ENCODE peak calls at places on chromosomes 5 and 9, in ten cellular contexts. G is breast epithelium; W is GM23248; N is effector memory CD4-positive, alpha-beta T cell; A is uterus; V is ovary; P is Peyer's patch; Y is right cardiac atrium; F is lower lobe of right lung; C is aorta. X is an unnamed sample. For H3K4me1, the result is how much of the 10 kb centered on the place peaks cover.

GRCh38 chr5:94021246-94021645 is 279.8 kb upstream of the POU5F2 start:
- DNase-seq in G (no peak), W (peak), N (no peak), A (no peak), V (no peak), P (no peak), Y (no peak), F (no peak), C (no peak), X (no peak)

GRCh38 chr5:44911501-44911900 is 102.8 kb downstream of the MRPS30 start:
- DNase-seq in G (no peak), W (no peak), N (no peak), A (no peak), V (no peak), P (no peak), Y (no peak), F (no peak), C (no peak), X (no peak)

GRCh38 chr9:121582641-121583040 is 68.8 kb upstream of the DAB2IP start:
- DNase-seq in G (no peak), W (no peak), N (no peak), A (no peak), V (no peak), P (no peak), Y (no peak), F (no peak), C (no peak), X (no peak)

GRCh38 chr9:106111039-106111740 is 416.8 kb downstream of the TMEM38B start:
- DNase-seq in G (no peak), W (no peak), N (no peak), A (no peak), V (no peak), P (no peak), Y (no peak), F (no peak), C (no peak), X (no peak)

GRCh38 chr5:88687253-88687955 is 195.6 kb downstream of the MEF2C start:
- DNase-seq in G (no peak), W (no peak), N (no peak), A (no peak), V (no peak), P (no peak), Y (no peak), F (no peak), C (no peak), X (no peak)

GRCh38 chr5:26889810-26890209 is 148.6 kb downstream of the CDH9 start:
- DNase-seq in G (no peak), W (no peak), N (no peak), A (no peak), V (no peak), P (no peak), Y (no peak), F (no peak), C (no peak), X (no peak)

GRCh38 chr5:139848508-139849100 is 53.0 kb downstream of the PSD2 start:
- DNase-seq in G (no peak), W (no peak), N (no peak), A (peak), V (peak), P (peak), Y (peak), F (no peak), C (peak), X (peak)

GRCh38 chr9:83299556-83299955 is 236.6 kb upstream of the RASEF start:
- DNase-seq in G (no peak), W (peak), N (no peak), A (no peak), V (no peak), P (no peak), Y (no peak), F (no peak), C (no peak), X (peak)

GRCh38 chr9:34717996-34718614 is 8.2 kb upstream of the CCL21 start:
- DNase-seq in G (no peak), W (no peak), N (no peak), A (no peak), V (no peak), P (no peak), Y (no peak), F (no peak), C (no peak), X (no peak)

GRCh38 chr5:2140501-2140900 is 257.8 kb upstream of the IRX4 start:
- DNase-seq in G (no peak), W (no peak), N (no peak), A (no peak), V (no peak), P (no peak), Y (no peak), F (no peak), C (no peak), X (no peak)

GRCh38 chr9:8764041-8764440 is 964.5 kb upstream of the DMAC1 start:
- DNase-seq in G (no peak), W (no peak), N (no peak), A (no peak), V (no peak), P (no peak), Y (no peak), F (no peak), C (no peak), X (no peak)

GRCh38 chr9:110526426-110526825 is 53.1 kb downstream of the SVEP1 start:
- DNase-seq in G (no peak), W (peak), N (no peak), A (no peak), V (no peak), P (no peak), Y (no peak), F (no peak), C (no peak), X (no peak)

GRCh38 chr5:173819521-173819920 is 68.6 kb upstream of the CPEB4 start:
- DNase-seq in G (no peak), W (no peak), N (no peak), A (no peak), V (no peak), P (no peak), Y (no peak), F (no peak), C (no peak), X (no peak)

GRCh38 chr9:133709716-133710571 is 28.2 kb downstream of the SARDH start:
- DNase-seq in G (no peak), W (no peak), N (no peak), A (no peak), V (peak), P (no peak), Y (peak), F (no peak), C (peak), X (no peak)

GRCh38 chr5:1127991-1128785 is 16.3 kb upstream of the SLC12A7 start:
- DNase-seq in G (peak), W (peak), N (no peak), A (no peak), V (no peak), P (no peak), Y (peak), F (no peak), C (no peak), X (no peak)

GRCh38 chr5:160923431-160923830 is 71.4 kb upstream of the ATP10B start:
- DNase-seq in G (no peak), W (no peak), N (no peak), A (no peak), V (no peak), P (no peak), Y (no peak), F (no peak), C (no peak), X (no peak)

GRCh38 chr9:121650220-121651013 is 1.0 kb upstream of the DAB2IP start:
- DNase-seq in G (no peak), W (peak), N (no peak), A (peak), V (peak), P (peak), Y (peak), F (no peak), C (peak), X (peak)

GRCh38 chr5:81819556-81820314 is 68.8 kb upstream of the SSBP2 start:
- DNase-seq in G (no peak), W (peak), N (no peak), A (no peak), V (no peak), P (no peak), Y (no peak), F (no peak), C (no peak), X (no peak)

GRCh38 chr5:143446535-143447226 is 43.2 kb upstream of the NR3C1 start:
- DNase-seq in G (no peak), W (no peak), N (no peak), A (no peak), V (no peak), P (no peak), Y (no peak), F (no peak), C (no peak), X (no peak)

GRCh38 chr9:88537743-88538055 is 2.7 kb downstream of the NXNL2 start:
- DNase-seq in G (peak), W (peak), N (no peak), A (peak), V (peak), P (no peak), Y (peak), F (no peak), C (peak), X (no peak)

GRCh38 chr5:147892696-147893296 is 13.5 kb downstream of the C5orf46 start:
- DNase-seq in G (peak), W (no peak), N (no peak), A (no peak), V (no peak), P (no peak), Y (no peak), F (no peak), C (peak), X (no peak)

GRCh38 chr9:97954550-97954989 is 16.6 kb upstream of the HEMGN start:
- DNase-seq in G (no peak), W (peak), N (peak), A (no peak), V (no peak), P (no peak), Y (no peak), F (no peak), C (no peak), X (no peak)

GRCh38 chr5:139657363-139658321 is 9.5 kb downstream of the CXXC5 start:
- DNase-seq in G (no peak), W (peak), N (no peak), A (no peak), V (no peak), P (no peak), Y (peak), F (no peak), C (no peak), X (no peak)

GRCh38 chr9:124251605-124252366 is 6.0 kb upstream of the NEK6 start:
- DNase-seq in G (no peak), W (no peak), N (no peak), A (no peak), V (no peak), P (peak), Y (no peak), F (peak), C (no peak), X (no peak)

GRCh38 chr9:110125763-110126351 is 82.1 kb downstream of the C9orf152 start:
- DNase-seq in G (no peak), W (peak), N (no peak), A (no peak), V (no peak), P (no peak), Y (no peak), F (no peak), C (no peak), X (no peak)

GRCh38 chr5:134545070-134545868 is 19.8 kb downstream of the JADE2 start:
- DNase-seq in G (no peak), W (no peak), N (no peak), A (peak), V (peak), P (no peak), Y (peak), F (no peak), C (peak), X (no peak)

GRCh38 chr5:98085593-98085992 is 687.9 kb upstream of the RGMB start:
- DNase-seq in G (no peak), W (no peak), N (no peak), A (no peak), V (no peak), P (no peak), Y (no peak), F (no peak), C (no peak), X (no peak)

GRCh38 chr9:93460689-93461413 is 7.5 kb upstream of the FAM120AOS start:
- DNase-seq in G (no peak), W (no peak), N (no peak), A (no peak), V (no peak), P (no peak), Y (no peak), F (no peak), C (no peak), X (no peak)
- H3K4me1 ChIP-seq in G (under half), W (under half), N (under half), A (under half), V (under half), P (under half), Y (under half), F (half or more), C (under half), X (half or more)

GRCh38 chr5:176415240-176416122 is 858 bp downstream of the CLTB start:
- DNase-seq in G (peak), W (peak), N (no peak), A (peak), V (peak), P (peak), Y (peak), F (peak), C (peak), X (no peak)
- H3K4me1 ChIP-seq in G (under half), W (under half), N (under half), A (under half), V (under half), P (under half), Y (under half), F (half or more), C (under half), X (half or more)

DNA sequence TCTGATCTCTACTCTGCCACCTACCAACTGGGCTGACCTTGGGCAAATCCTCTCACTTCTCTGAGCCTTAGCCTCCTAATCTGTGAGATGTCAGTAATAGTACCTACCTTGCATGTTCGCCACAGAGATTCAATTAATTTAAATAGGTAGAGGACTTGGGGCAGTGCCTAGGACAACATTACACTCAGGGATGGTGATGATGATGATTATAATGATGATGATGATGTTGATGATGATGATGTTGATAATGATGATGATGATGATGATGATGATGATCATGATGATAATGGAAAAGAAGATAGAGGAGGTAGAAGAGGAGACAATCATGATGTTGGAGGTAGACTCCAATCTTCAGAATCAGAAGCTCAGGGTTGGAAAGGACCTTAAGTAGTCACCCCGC is 40.7 kb upstream of the SMIM23 start:
- DNase-seq in G (no peak), W (no peak), N (no peak), A (no peak), V (no peak), P (no peak), Y (no peak), F (no peak), C (no peak), X (no peak)
- H3K4me1 ChIP-seq in G (under half), W (under half), N (under half), A (under half), V (under half), P (under half), Y (under half), F (under half), C (under half), X (under half)

DNA sequence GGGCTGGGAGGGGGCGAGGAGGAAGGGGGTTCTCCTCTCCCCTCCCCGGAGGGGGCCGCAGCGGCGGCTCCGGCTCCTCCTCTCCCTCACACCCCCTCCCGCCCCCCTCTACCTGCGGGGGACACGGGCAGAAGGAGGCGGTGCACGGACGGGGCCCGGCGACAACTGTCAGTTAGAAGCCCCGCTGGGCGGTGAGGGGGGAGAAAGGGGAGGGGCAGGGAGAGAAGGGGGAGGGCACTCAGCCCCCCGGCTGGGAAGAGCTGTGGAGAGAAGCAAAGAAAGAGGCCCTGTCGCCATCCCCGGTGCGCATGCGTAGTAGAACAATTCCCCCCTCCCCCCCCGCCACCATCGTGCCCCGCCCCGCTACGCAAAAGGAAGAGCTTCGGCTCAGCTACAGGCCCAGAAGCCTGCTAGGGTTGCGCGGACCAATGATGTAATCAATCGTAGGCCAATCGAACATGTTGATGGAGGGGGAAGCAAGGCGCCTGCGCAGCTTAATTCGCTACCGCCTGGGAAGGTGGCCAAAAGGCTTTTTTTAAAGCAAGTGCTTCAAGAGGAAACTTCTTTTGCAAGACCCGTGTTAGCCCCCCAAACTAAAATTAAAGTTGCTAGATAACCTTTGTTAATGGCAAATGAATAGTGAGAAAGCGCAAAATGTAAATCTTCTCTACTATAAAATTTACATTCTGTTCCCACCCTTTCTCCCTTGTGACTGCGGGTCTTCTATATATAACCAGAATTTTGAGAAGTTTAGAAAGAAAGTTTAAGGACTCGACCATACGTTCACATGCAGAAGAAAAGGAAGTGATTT is 7.0 kb downstream of the RANBP6 start:
- DNase-seq in G (peak), W (peak), N (peak), A (peak), V (peak), P (peak), Y (peak), F (peak), C (peak), X (peak)
- H3K4me1 ChIP-seq in G (under half), W (under half), N (under half), A (under half), V (under half), P (under half), Y (under half), F (under half), C (under half), X (half or more)